ENCODE peak calls at places on chromosomes 13 and 19, in nine cellular contexts. Z is fibroblast of the aortic adventitia, A is spleen, G is AG04450, K is right lobe of liver, R is endothelial cell, T is heart right ventricle, I is lower leg skin, S is A549. W is an unnamed sample.

GRCh38 chr13:101412076-101412475 is 4.2 kb downstream of the NALCN start:
- DNase-seq in I (no peak), A (no peak), Z (no peak), T (no peak), S (no peak), G (no peak), K (no peak), R (no peak), W (no peak)

GRCh38 chr19:51325161-51325979 is 13.9 kb downstream of the IGLON5 start:
- DNase-seq in Z (no peak), A (peak; percentile 61), G (no peak), K (no peak), T (no peak), R (no peak), S (no peak), I (no peak), W (no peak)

GRCh38 chr13:45055902-45056648 is 64.2 kb upstream of the GTF2F2 start:
- DNase-seq in I (no peak), G (no peak), Z (peak; percentile 95), K (no peak), R (no peak), T (no peak), S (no peak), A (no peak), W (no peak)

GRCh38 chr13:69565334-69565733 is 542.3 kb upstream of the ATXN8OS start:
- DNase-seq in Z (no peak), R (peak; percentile 31), G (no peak), T (no peak), K (no peak), A (no peak), I (no peak), S (peak; percentile 1), W (no peak)

GRCh38 chr19:15368798-15369593 is 10.6 kb downstream of the AKAP8 start:
- DNase-seq in I (no peak), A (peak; percentile 69), Z (no peak), K (no peak), R (no peak), G (no peak), S (no peak), T (no peak), W (no peak)

GRCh38 chr19:23996549-23996948 is 81.9 kb downstream of the ZNF726 start:
- DNase-seq in T (no peak), R (peak; percentile 8), I (no peak), Z (no peak), K (no peak), A (no peak), G (no peak), S (peak; percentile 35), W (no peak)

GRCh38 chr13:112777637-112778406 is 88.0 kb downstream of the ATP11A start:
- DNase-seq in T (no peak), R (no peak), A (no peak), S (no peak), Z (no peak), K (no peak), I (peak; percentile 70), G (no peak), W (no peak)

GRCh38 chr13:27489456-27489855 is 39.1 kb upstream of the MTIF3 start:
- DNase-seq in K (no peak), T (no peak), S (no peak), G (no peak), R (no peak), Z (no peak), I (peak; percentile 7), A (no peak), W (no peak)

GRCh38 chr19:39558623-39559117 is 18.7 kb upstream of the EID2 start:
- DNase-seq in T (no peak), S (no peak), G (no peak), I (no peak), K (no peak), A (no peak), Z (no peak), R (no peak), W (no peak)

GRCh38 chr13:74574964-74575728 is 440.9 kb upstream of the KLF12 start:
- DNase-seq in G (no peak), I (no peak), Z (no peak), R (peak; percentile 5), A (no peak), K (no peak), T (no peak), S (no peak), W (no peak)

GRCh38 chr13:74570834-74571233 is 436.6 kb upstream of the KLF12 start:
- DNase-seq in K (no peak), R (no peak), T (no peak), Z (peak; percentile 80), S (no peak), I (no peak), G (peak; percentile 10), A (no peak), W (no peak)

GRCh38 chr13:74575729-74576125 is 441.5 kb upstream of the KLF12 start:
- DNase-seq in I (peak; percentile 92), A (peak; percentile 87), K (peak; percentile 78), Z (peak; percentile 66), S (peak; percentile 5), T (peak; percentile 88), R (peak; percentile 88), G (no peak), W (no peak)

GRCh38 chr13:74571811-74572210 is 437.6 kb upstream of the KLF12 start:
- DNase-seq in S (no peak), T (no peak), I (no peak), Z (no peak), A (no peak), G (no peak), K (no peak), R (no peak), W (no peak)

GRCh38 chr13:74573654-74574053 is 439.4 kb upstream of the KLF12 start:
- DNase-seq in Z (no peak), R (peak; percentile 67), A (no peak), T (peak; percentile 11), K (no peak), G (no peak), I (no peak), S (no peak), W (no peak)
- TF ChIP-seq CTCF in Z (peak; percentile 19), R (peak; percentile 50), A (no peak), T (peak; percentile 45), K (no peak), G (peak; percentile 28), I (no peak), S (no peak), W (no peak)

GRCh38 chr13:106535552-106536243 is at the start of gene EFNB2:
- DNase-seq in R (peak; percentile 95), I (peak; percentile 96), A (peak; percentile 96), G (peak; percentile 53), T (peak; percentile 91), Z (peak; percentile 81), S (peak; percentile 83), K (peak; percentile 94), W (peak; percentile 88)
- TF ChIP-seq CTCF in R (no peak), I (no peak), A (no peak), G (no peak), T (no peak), Z (no peak), S (no peak), K (no peak), W (no peak)

DNA sequence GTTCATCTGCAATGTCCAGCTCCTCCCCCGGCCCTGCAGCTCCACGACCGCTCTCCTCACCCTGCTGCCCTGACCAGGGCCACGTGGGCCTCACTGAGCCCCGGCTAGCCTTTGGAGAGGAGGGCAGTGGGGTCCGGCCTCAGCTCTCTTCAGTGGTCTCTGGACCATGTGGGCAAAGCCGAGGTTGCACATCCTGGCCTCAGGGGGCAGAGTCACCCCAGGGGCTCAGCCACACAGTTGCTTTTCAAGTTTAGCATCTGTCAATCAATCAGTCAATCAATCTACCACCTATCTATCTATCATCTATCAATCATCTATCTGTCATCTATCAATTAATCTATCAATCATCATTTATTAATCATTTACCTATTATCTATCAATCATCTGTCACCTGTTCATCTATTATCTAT is 3.0 kb upstream of the DIRAS1 start:
- DNase-seq in R (no peak), I (no peak), T (no peak), A (no peak), K (no peak), S (no peak), G (no peak), Z (no peak), W (no peak)
- TF ChIP-seq CTCF in R (no peak), I (no peak), T (no peak), A (no peak), K (no peak), S (no peak), G (no peak), Z (no peak), W (no peak)

GRCh38 chr19:19122902-19123301 is 15.4 kb downstream of the TMEM161A start:
- DNase-seq in Z (no peak), S (no peak), K (no peak), I (no peak), G (no peak), T (no peak), A (no peak), R (no peak), W (no peak)
- TF ChIP-seq CTCF in Z (no peak), S (no peak), K (no peak), I (no peak), G (no peak), T (no peak), A (no peak), R (no peak), W (no peak)

GRCh38 chr19:2477141-2477710 is 1.3 kb downstream of the GADD45B start:
- DNase-seq in G (no peak), I (peak; percentile 90), K (peak; percentile 53), T (peak; percentile 57), A (peak; percentile 90), R (no peak), Z (peak; percentile 33), S (no peak), W (peak; percentile 47)

GRCh38 chr19:2476451-2477140 is 669 bp downstream of the GADD45B start:
- DNase-seq in R (no peak), S (no peak), Z (peak; percentile 64), I (no peak), T (peak; percentile 50), K (peak; percentile 67), A (peak; percentile 88), G (no peak), W (no peak)

GRCh38 chr19:2474232-2475017 is 1.5 kb upstream of the GADD45B start:
- DNase-seq in K (peak; percentile 87), R (peak; percentile 90), Z (peak; percentile 84), G (no peak), I (peak; percentile 97), A (peak; percentile 97), S (peak; percentile 62), T (peak; percentile 86), W (peak; percentile 78)

GRCh38 chr19:2475018-2475701 is 767 bp upstream of the GADD45B start:
- DNase-seq in A (peak; percentile 91), Z (peak; percentile 61), R (no peak), G (no peak), S (no peak), I (peak; percentile 93), K (peak; percentile 67), T (peak; percentile 62), W (peak; percentile 41)

DNA sequence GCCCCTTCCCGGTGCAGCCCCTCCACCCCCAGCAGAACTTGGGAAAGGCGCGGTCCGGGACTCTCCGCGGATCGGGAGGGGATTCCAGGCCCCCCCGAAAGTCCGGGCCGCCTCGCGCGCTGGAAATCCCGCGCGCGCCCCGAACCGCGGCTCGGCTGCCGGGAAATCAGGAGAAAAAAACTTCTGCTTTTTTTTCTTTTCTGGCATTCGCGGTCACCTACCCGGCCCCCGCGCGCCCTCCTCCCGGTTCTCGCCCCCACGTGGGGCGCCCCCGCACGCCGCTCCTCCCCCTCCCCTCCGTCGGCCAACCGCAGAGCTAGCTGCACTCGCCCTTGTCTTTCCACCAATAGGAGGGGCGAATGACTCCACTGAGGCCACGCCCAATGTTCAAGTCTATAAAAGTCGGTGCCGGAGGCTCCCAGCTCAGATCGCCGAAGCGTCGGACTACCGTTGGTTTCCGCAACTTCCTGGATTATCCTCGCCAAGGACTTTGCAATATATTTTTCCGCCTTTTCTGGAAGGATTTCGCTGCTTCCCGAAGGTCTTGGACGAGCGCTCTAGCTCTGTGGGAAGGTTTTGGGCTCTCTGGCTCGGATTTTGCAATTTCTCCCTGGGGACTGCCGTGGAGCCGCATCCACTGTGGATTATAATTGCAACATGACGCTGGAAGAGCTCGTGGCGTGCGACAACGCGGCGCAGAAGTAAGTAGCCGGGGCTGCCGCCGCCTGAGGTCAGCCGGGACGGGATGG is at the start of gene GADD45B:
- DNase-seq in R (peak; percentile 88), S (peak; percentile 94), I (peak; percentile 99), T (peak; percentile 97), Z (peak; percentile 99), K (peak; percentile 98), A (peak; percentile 98), G (peak; percentile 97), W (peak; percentile 98)
- TF ChIP-seq CTCF in R (no peak), S (no peak), I (no peak), T (no peak), Z (no peak), K (no peak), A (no peak), G (no peak), W (no peak)